ENCODE peak calls at places on chromosomes 2 and 18, in six cellular contexts. X is GM19239; W is GM06990; Z is central memory CD8-positive, alpha-beta T cell; R is 8988T; F is ureter. B is an unnamed sample.

GRCh38 chr18:30889582-30890301 is 152.8 kb downstream of the DSC3 start:
- DNase-seq in F (no peak), R (no peak), X (no peak), W (no peak), Z (no peak), B (no peak)

GRCh38 chr2:117958186-117958585 is 55.7 kb downstream of the CCDC93 start:
- DNase-seq in X (no peak), W (no peak), F (peak), Z (no peak), R (no peak), B (peak)

GRCh38 chr2:27622921-27623384 is 5.9 kb downstream of the CCDC121 start:
- DNase-seq in X (no peak), W (no peak), Z (no peak), R (no peak), F (no peak), B (no peak)

GRCh38 chr18:74633652-74634352 is 36.1 kb downstream of the ZNF407 start:
- DNase-seq in X (no peak), Z (no peak), R (no peak), W (no peak), F (no peak), B (no peak)

GRCh38 chr18:48719988-48720654 is 181.3 kb downstream of the CTIF start:
- DNase-seq in W (no peak), R (no peak), Z (no peak), F (no peak), X (no peak), B (no peak)

GRCh38 chr2:96305979-96306308 is 598 bp upstream of the SNRNP200 start:
- DNase-seq in X (no peak), R (no peak), W (no peak), F (no peak), Z (no peak), B (no peak)

GRCh38 chr2:79434362-79434761 is 78.5 kb upstream of the CTNNA2 start:
- DNase-seq in Z (no peak), F (no peak), W (no peak), X (no peak), R (no peak), B (no peak)

GRCh38 chr2:120415728-120416509 is 70.0 kb downstream of the INHBB start:
- DNase-seq in X (no peak), R (no peak), F (peak), Z (no peak), W (no peak), B (no peak)

GRCh38 chr2:132390076-132390475 is 26.5 kb upstream of the GPR39 start:
- DNase-seq in W (no peak), Z (no peak), X (no peak), R (no peak), F (no peak), B (no peak)

GRCh38 chr18:27661320-27662049 is 476.4 kb upstream of the CHST9 start:
- DNase-seq in X (no peak), Z (no peak), W (no peak), R (no peak), F (no peak), B (no peak)

GRCh38 chr2:205814039-205814364 is 131.7 kb downstream of the NRP2 start:
- DNase-seq in R (no peak), Z (no peak), X (no peak), W (no peak), F (no peak), B (no peak)

GRCh38 chr2:121285077-121285449 is at the start of gene TFCP2L1:
- DNase-seq in W (peak), R (peak), Z (no peak), F (no peak), X (no peak), B (peak)

GRCh38 chr2:240994161-240994896 is 4.1 kb upstream of the SNED1 start:
- DNase-seq in X (no peak), Z (no peak), F (peak), R (no peak), W (no peak), B (no peak)

GRCh38 chr2:223970343-223971128 is 13.3 kb downstream of the MRPL44 start:
- DNase-seq in R (no peak), W (no peak), Z (peak), F (no peak), X (no peak), B (peak)

GRCh38 chr2:174888136-174888535 is 117.0 kb downstream of the CHN1 start:
- DNase-seq in W (no peak), Z (no peak), F (no peak), R (no peak), X (no peak), B (no peak)

GRCh38 chr18:12907258-12907925 is 23.4 kb upstream of the PTPN2 start:
- DNase-seq in W (no peak), Z (no peak), X (no peak), R (no peak), F (no peak), B (no peak)

GRCh38 chr2:238706163-238706562 is 141.7 kb upstream of the TWIST2 start:
- DNase-seq in R (no peak), Z (no peak), W (no peak), F (peak), X (no peak), B (no peak)

GRCh38 chr2:239720411-239721365 is 304.5 kb downstream of the NDUFA10 start:
- DNase-seq in W (no peak), R (no peak), X (no peak), Z (no peak), F (peak), B (no peak)

GRCh38 chr18:11850821-11851155 is 425 bp upstream of the CHMP1B start:
- DNase-seq in W (no peak), F (no peak), X (no peak), Z (no peak), R (no peak), B (no peak)

GRCh38 chr2:28766070-28766469 is 14.4 kb downstream of the PPP1CB start:
- DNase-seq in X (no peak), W (no peak), F (no peak), R (no peak), Z (no peak), B (no peak)

GRCh38 chr2:26576565-26577441 is 64.4 kb downstream of the CIB4 start:
- DNase-seq in X (no peak), W (no peak), Z (no peak), R (no peak), F (no peak), B (no peak)

GRCh38 chr18:59509477-59510173 is 150.6 kb upstream of the LMAN1 start:
- DNase-seq in Z (no peak), R (no peak), W (no peak), X (no peak), F (no peak), B (no peak)

GRCh38 chr2:24360050-24360962 is at the start of gene ITSN2:
- DNase-seq in F (peak), X (peak), R (peak), Z (peak), W (peak), B (peak)

GRCh38 chr2:133633851-133634250 is 65.6 kb upstream of the NCKAP5 start:
- DNase-seq in W (no peak), X (no peak), R (no peak), F (no peak), Z (no peak), B (no peak)

GRCh38 chr2:240529344-240529999 is 28.3 kb downstream of the ANKMY1 start:
- DNase-seq in Z (no peak), X (no peak), W (no peak), R (no peak), F (no peak), B (no peak)

GRCh38 chr2:168999668-169000213 is 31.4 kb downstream of the ABCB11 start:
- DNase-seq in Z (no peak), R (no peak), F (no peak), X (no peak), W (no peak), B (no peak)

GRCh38 chr2:3223080-3223923 is 154.3 kb downstream of the EIPR1 start:
- DNase-seq in W (peak), R (no peak), F (no peak), X (peak), Z (peak), B (no peak)

GRCh38 chr2:157848242-157848641 is 27.9 kb downstream of the ACVR1 start:
- DNase-seq in R (no peak), W (no peak), Z (no peak), X (no peak), F (no peak), B (no peak)

GRCh38 chr2:240056678-240057077 is 3.4 kb upstream of the OR6B3 start:
- DNase-seq in F (no peak), R (no peak), X (no peak), W (no peak), Z (no peak), B (no peak)

GRCh38 chr18:23487738-23488625 is 15.3 kb upstream of the RMC1 start:
- DNase-seq in Z (no peak), F (no peak), W (peak), X (no peak), R (no peak), B (no peak)

GRCh38 chr2:188788621-188789020 is 185.6 kb upstream of the COL3A1 start:
- DNase-seq in R (no peak), F (peak), X (no peak), W (no peak), Z (no peak), B (peak)

GRCh38 chr2:239268549-239268948 is 132.3 kb downstream of the HDAC4 start:
- DNase-seq in R (no peak), F (no peak), W (peak), Z (no peak), X (no peak), B (no peak)

GRCh38 chr2:108621087-108621559 is 86.9 kb downstream of the LIMS1 start:
- DNase-seq in X (peak), R (no peak), W (peak), Z (peak), F (peak), B (peak)

GRCh38 chr2:163734911-163735691 is 707 bp downstream of the FIGN start:
- DNase-seq in X (no peak), F (no peak), Z (no peak), W (no peak), R (peak), B (no peak)

GRCh38 chr2:27294928-27295327 is 12.7 kb downstream of the TRIM54 start:
- DNase-seq in W (no peak), R (no peak), F (no peak), X (no peak), Z (no peak), B (no peak)

GRCh38 chr2:407630-408029 is 119.7 kb upstream of the ALKAL2 start:
- DNase-seq in R (no peak), Z (no peak), W (no peak), X (no peak), F (no peak), B (no peak)

GRCh38 chr2:168948621-168949212 is 47.6 kb downstream of the G6PC2 start:
- DNase-seq in F (no peak), Z (no peak), R (no peak), X (peak), W (no peak), B (peak)

GRCh38 chr18:63158676-63159291 is 160.8 kb downstream of the BCL2 start:
- DNase-seq in F (no peak), R (no peak), X (no peak), Z (no peak), W (peak), B (no peak)

GRCh38 chr18:75478996-75479870 is 51.7 kb upstream of the SMIM21 start:
- DNase-seq in R (no peak), W (no peak), Z (no peak), F (no peak), X (peak), B (peak)

B was measured in A549.